ENCODE peak calls at places on chromosomes 16 and 17, in five cellular contexts. U is AG10803, K is Peyer's patch, P is tibial nerve, E is Caco-2. T is an unnamed sample.
A peak's percentile ranks its signal among the peaks of the same experiment; 100 is the strongest.

GRCh38 chr16:15954814-15955151 is 5.4 kb downstream of the ABCC1 start:
- DNase-seq in U (peak; percentile 55), K (no peak), P (no peak), E (no peak), T (no peak)

GRCh38 chr17:4142107-4142900 is 526 bp downstream of the ZZEF1 start:
- DNase-seq in U (peak; percentile 29), K (peak; percentile 67), P (no peak), E (no peak), T (no peak)

GRCh38 chr16:85954927-85955539 is 56.1 kb downstream of the IRF8 start:
- DNase-seq in U (no peak), K (no peak), P (no peak), E (no peak), T (no peak)

GRCh38 chr16:85291302-85292148 is 179.3 kb upstream of the CIBAR2 start:
- DNase-seq in U (no peak), K (peak; percentile 74), P (peak; percentile 52), E (no peak), T (no peak)

GRCh38 chr17:69733171-69734014 is 318.9 kb downstream of the MAP2K6 start:
- DNase-seq in U (peak; percentile 83), K (no peak), P (no peak), E (no peak), T (peak; percentile 80)

GRCh38 chr17:32491371-32492280 is 4.8 kb downstream of the CDK5R1 start:
- DNase-seq in U (no peak), K (peak; percentile 46), P (no peak), E (no peak), T (no peak)

GRCh38 chr16:14302399-14303181 is 231.5 kb downstream of the MRTFB start:
- DNase-seq in U (no peak), K (no peak), P (no peak), E (no peak), T (no peak)

GRCh38 chr16:14196011-14196410 is 124.9 kb downstream of the MRTFB start:
- DNase-seq in U (no peak), K (no peak), P (no peak), E (no peak), T (no peak)

GRCh38 chr16:80028581-80029380 is 428.2 kb upstream of the MAF start:
- DNase-seq in U (no peak), K (no peak), P (no peak), E (no peak), T (no peak)

GRCh38 chr16:85129846-85130706 is 17.8 kb upstream of the CIBAR2 start:
- DNase-seq in U (peak; percentile 77), K (no peak), P (no peak), E (no peak), T (no peak)

GRCh38 chr17:31663576-31663975 is 195.5 kb downstream of the COPRS start:
- DNase-seq in U (no peak), K (no peak), P (no peak), E (no peak), T (no peak)

GRCh38 chr17:7989781-7990655 is 12.4 kb upstream of the GUCY2D start:
- DNase-seq in U (peak; percentile 61), K (peak; percentile 91), P (peak; percentile 86), E (peak; percentile 66), T (no peak)

GRCh38 chr17:40935624-40936023 is 1.8 kb downstream of the KRT23 start:
- DNase-seq in U (no peak), K (no peak), P (no peak), E (no peak), T (no peak)
- H3K4me3 ChIP-seq in U (no peak overlapping the region), K (no peak overlapping the region), P (no peak overlapping the region), E (peak overlapping the region; percentile 23), T (no peak overlapping the region)

GRCh38 chr17:73489991-73490390 is 154.3 kb downstream of the SDK2 start:
- DNase-seq in U (no peak), K (no peak), P (no peak), E (no peak), T (no peak)

GRCh38 chr17:73492125-73492801 is 152.0 kb downstream of the SDK2 start:
- DNase-seq in U (no peak), K (no peak), P (no peak), E (no peak), T (no peak)

GRCh38 chr17:73490851-73491250 is 153.4 kb downstream of the SDK2 start:
- DNase-seq in U (no peak), K (no peak), P (no peak), E (no peak), T (no peak)

GRCh38 chr17:73492802-73493139 is 151.5 kb downstream of the SDK2 start:
- DNase-seq in U (no peak), K (peak; percentile 22), P (no peak), E (no peak), T (no peak)

GRCh38 chr17:73491648-73492047 is 152.6 kb downstream of the SDK2 start:
- DNase-seq in U (no peak), K (no peak), P (no peak), E (no peak), T (no peak)
- TF ChIP-seq CTCF in U (no peak), K (no peak), P (no peak), E (no peak), T (no peak)

DNA sequence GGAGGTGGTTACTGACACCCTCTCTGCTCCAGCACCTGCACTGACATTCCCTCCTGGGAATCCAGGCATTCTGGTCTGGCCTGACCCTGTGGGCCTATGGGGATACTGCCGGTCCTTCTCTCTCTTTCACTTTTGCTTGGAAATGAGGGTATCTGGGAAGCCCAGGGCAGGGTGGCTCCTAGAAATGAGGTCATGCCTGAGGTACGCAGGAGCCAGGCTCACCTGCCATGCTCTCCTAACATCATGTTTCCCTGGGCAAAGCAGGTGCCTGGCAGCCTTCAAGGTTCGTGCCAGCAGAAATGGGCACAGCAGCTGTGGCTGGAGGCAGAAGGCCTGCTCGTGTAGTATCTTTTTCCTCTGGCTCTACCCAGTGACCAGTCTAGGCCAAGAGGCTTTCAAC is 3.3 kb downstream of the ITGA3 start:
- DNase-seq in U (no peak), K (no peak), P (no peak), E (no peak), T (no peak)
- H3K4me3 ChIP-seq in U (peak overlapping the region; percentile 5), K (no peak overlapping the region), P (no peak overlapping the region), E (no peak overlapping the region), T (peak overlapping the region; percentile 91)

DNA sequence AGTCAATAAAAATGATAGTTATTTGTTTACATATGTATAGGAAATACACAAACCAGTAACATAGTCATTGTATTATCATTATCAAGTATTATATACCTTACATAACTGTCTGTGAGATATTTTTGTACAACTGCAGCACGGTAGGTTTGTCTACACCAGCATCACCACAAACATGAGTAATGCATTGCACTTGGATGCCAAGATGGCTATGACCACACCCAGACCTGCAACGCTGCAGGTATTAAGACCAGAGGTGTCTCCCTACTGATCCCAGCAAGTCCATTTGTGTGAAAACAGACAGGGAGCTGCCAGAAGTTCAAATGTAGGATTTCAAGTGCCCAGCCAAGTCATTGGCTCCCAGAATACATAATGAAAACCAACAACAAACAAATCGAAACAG is 34.2 kb upstream of the NOS2 start:
- DNase-seq in U (no peak), K (no peak), P (no peak), E (peak; percentile 13), T (no peak)
- TF ChIP-seq CTCF in U (no peak), K (no peak), P (no peak), E (no peak), T (no peak)

GRCh38 chr17:40177275-40177874 is at the start of gene RAPGEFL1:
- DNase-seq in U (peak; percentile 52), K (peak; percentile 95), P (peak; percentile 58), E (peak; percentile 86), T (no peak)

GRCh38 chr17:40178021-40178601 is 841 bp downstream of the RAPGEFL1 start:
- DNase-seq in U (no peak), K (peak; percentile 64), P (no peak), E (no peak), T (no peak)

GRCh38 chr17:40179923-40180659 is 2.8 kb downstream of the RAPGEFL1 start:
- DNase-seq in U (peak; percentile 38), K (no peak), P (no peak), E (no peak), T (no peak)

GRCh38 chr17:40180694-40181093 is 3.4 kb downstream of the RAPGEFL1 start:
- DNase-seq in U (no peak), K (peak; percentile 94), P (no peak), E (no peak), T (no peak)

DNA sequence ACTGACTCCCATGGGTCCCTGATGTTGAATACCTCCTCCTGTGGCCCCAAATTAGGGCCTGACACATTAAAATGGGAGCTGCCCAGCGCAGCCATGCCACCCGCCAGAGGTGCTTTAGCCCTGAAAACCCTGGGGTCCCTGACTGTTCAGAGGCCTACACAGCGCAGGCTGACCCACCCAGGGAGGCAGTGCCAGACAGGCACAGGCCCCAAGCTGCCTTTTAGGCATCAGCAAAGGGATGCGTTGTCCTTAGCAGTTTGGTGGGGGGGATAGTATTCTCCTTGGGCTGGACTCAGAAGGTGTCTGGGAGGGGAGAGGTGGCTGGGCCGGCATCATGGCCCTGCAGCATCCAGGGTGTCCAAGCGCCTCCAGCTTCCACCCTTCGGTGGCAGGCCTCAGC is 1.4 kb downstream of the RAPGEFL1 start:
- DNase-seq in U (no peak), K (peak; percentile 57), P (no peak), E (no peak), T (no peak)
- H3K4me3 ChIP-seq in U (no peak overlapping the region), K (no peak overlapping the region), P (no peak overlapping the region), E (no peak overlapping the region), T (no peak overlapping the region)

GRCh38 chr16:8936421-8936820 is 27.3 kb downstream of the USP7 start:
- DNase-seq in U (no peak), K (peak; percentile 70), P (no peak), E (peak; percentile 63), T (peak; percentile 48)
- TF ChIP-seq CTCF in U (peak; percentile 63), K (peak; percentile 68), P (no peak), E (peak; percentile 86), T (peak; percentile 77)

GRCh38 chr17:57733085-57733484 is 12.0 kb downstream of the CCDC182 start:
- DNase-seq in U (no peak), K (no peak), P (no peak), E (no peak), T (no peak)

GRCh38 chr17:57735230-57735629 is 9.9 kb downstream of the CCDC182 start:
- DNase-seq in U (no peak), K (no peak), P (no peak), E (no peak), T (no peak)

GRCh38 chr17:57737450-57737849 is 7.6 kb downstream of the CCDC182 start:
- DNase-seq in U (no peak), K (no peak), P (no peak), E (no peak), T (no peak)

GRCh38 chr17:57732062-57732461 is 13.0 kb downstream of the CCDC182 start:
- DNase-seq in U (no peak), K (no peak), P (no peak), E (no peak), T (no peak)

DNA sequence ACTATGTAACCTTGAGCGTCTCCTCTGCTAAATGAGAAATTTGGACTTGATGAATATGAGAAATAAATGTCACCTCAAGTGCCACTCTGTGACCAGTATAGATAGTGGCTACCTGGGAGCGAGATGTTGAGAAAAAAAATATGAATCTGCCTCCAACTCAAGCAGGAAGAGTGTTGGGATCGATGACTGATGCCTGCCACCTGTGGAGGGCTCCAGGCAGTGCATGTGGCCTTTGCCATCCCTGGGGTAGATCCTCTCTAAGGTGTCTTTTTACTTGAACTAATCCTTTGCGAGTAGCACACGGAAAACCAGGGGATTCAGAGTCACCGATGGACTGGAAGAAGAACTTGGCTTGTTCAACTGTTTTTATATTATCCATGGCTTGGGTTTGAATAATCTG is 9.4 kb downstream of the CCDC182 start:
- DNase-seq in U (no peak), K (no peak), P (no peak), E (no peak), T (no peak)
- H3K4me3 ChIP-seq in U (no peak overlapping the region), K (no peak overlapping the region), P (no peak overlapping the region), E (no peak overlapping the region), T (no peak overlapping the region)